ENCODE peak calls at places on chromosomes 12 and 14, in four cellular contexts. T is NCI-H1048; V is kidney tubule cell; J is CD8-positive, alpha-beta memory T cell. K is an unnamed sample.

GRCh38 chr12:118874698-118875548 is 106.4 kb upstream of the SRRM4 start:
- DNase-seq in T (no peak), J (no peak), V (no peak), K (no peak)

GRCh38 chr12:96120359-96121100 is 73.6 kb upstream of the ELK3 start:
- DNase-seq in T (no peak), V (no peak), J (no peak), K (no peak)

GRCh38 chr12:2039034-2039433 is 13.8 kb upstream of the CACNA1C start:
- DNase-seq in V (no peak), T (no peak), J (no peak), K (no peak)

GRCh38 chr12:2796187-2796663 is 1.5 kb downstream of the FKBP4 start:
- DNase-seq in J (no peak), T (no peak), V (peak), K (no peak)

GRCh38 chr12:57213068-57213715 is 3.4 kb upstream of the NXPH4 start:
- DNase-seq in J (peak), V (peak), T (peak), K (peak)

GRCh38 chr12:48034835-48035805 is 30.8 kb upstream of the COL2A1 start:
- DNase-seq in J (no peak), V (no peak), T (no peak), K (no peak)

GRCh38 chr12:104656921-104657320 is 200.2 kb downstream of the CHST11 start:
- DNase-seq in J (no peak), V (no peak), T (no peak), K (no peak)

GRCh38 chr12:3084742-3085141 is 7.6 kb downstream of the TSPAN9 start:
- DNase-seq in T (no peak), J (no peak), V (no peak), K (no peak)

GRCh38 chr12:126193190-126193589 is 1128.0 kb downstream of the AACS start:
- DNase-seq in T (no peak), V (no peak), J (no peak), K (no peak)

GRCh38 chr14:102015045-102015685 is 50.8 kb downstream of the DYNC1H1 start:
- DNase-seq in T (no peak), J (no peak), V (no peak), K (no peak)

GRCh38 chr12:6073426-6073825 is 51.0 kb downstream of the VWF start:
- DNase-seq in V (no peak), T (no peak), J (no peak), K (no peak)

GRCh38 chr14:104285483-104285790 is 147.1 kb downstream of the KIF26A start:
- DNase-seq in J (no peak), T (no peak), V (no peak), K (no peak)